ENCODE peak calls at places on chromosomes 3 and 15, in four cellular contexts. A is fibroblast of the aortic adventitia, X is fibroblast of lung, N is AG04449. Y is an unnamed sample.

GRCh38 chr15:86915811-86916331 is 836.2 kb downstream of the AGBL1 start:
- DNase-seq in A (peak; percentile 85), X (peak; percentile 72), N (peak; percentile 9), Y (peak; percentile 28)

GRCh38 chr3:15284121-15284889 is 48.1 kb downstream of the SH3BP5 start:
- DNase-seq in A (peak; percentile 52), X (no peak), N (no peak), Y (no peak)

GRCh38 chr15:82186161-82186560 is 76.4 kb downstream of the EFL1 start:
- DNase-seq in A (no peak), X (no peak), N (no peak), Y (no peak)

GRCh38 chr3:194081826-194082225 is 54.1 kb upstream of the HES1 start:
- DNase-seq in A (no peak), X (no peak), N (no peak), Y (no peak)

GRCh38 chr3:98259707-98260106 is 4.3 kb upstream of the OR5H6 start:
- DNase-seq in A (no peak), X (no peak), N (no peak), Y (no peak)

GRCh38 chr15:65804252-65804931 is 12.3 kb upstream of the DENND4A start:
- DNase-seq in A (peak; percentile 67), X (no peak), N (no peak), Y (no peak)

GRCh38 chr15:69462030-69462492 is 9.4 kb downstream of the RPLP1 start:
- DNase-seq in A (no peak), X (no peak), N (no peak), Y (no peak)

GRCh38 chr3:63910873-63911272 is 1.3 kb downstream of the SCAANT1 start:
- DNase-seq in A (peak; percentile 32), X (peak; percentile 44), N (no peak), Y (no peak)

GRCh38 chr3:177300039-177300833 is 103.0 kb upstream of the TBL1XR1 start:
- DNase-seq in A (peak; percentile 89), X (peak; percentile 78), N (no peak), Y (peak; percentile 49)

GRCh38 chr3:111351334-111351733 is 190.7 kb upstream of the CD96 start:
- DNase-seq in A (no peak), X (no peak), N (no peak), Y (no peak)

GRCh38 chr3:32384938-32385337 is 6.7 kb upstream of the CMTM7 start:
- DNase-seq in A (peak; percentile 59), X (peak; percentile 36), N (no peak), Y (no peak)

GRCh38 chr3:47266709-47267489 is 15.7 kb downstream of the KIF9 start:
- DNase-seq in A (peak; percentile 96), X (peak; percentile 94), N (peak; percentile 29), Y (peak; percentile 68)

GRCh38 chr15:58650102-58650501 is 99.4 kb downstream of the ADAM10 start:
- DNase-seq in A (no peak), X (no peak), N (no peak), Y (no peak)

GRCh38 chr3:150222646-150223045 is 185.5 kb upstream of the TSC22D2 start:
- DNase-seq in A (no peak), X (no peak), N (no peak), Y (no peak)

GRCh38 chr3:117435481-117435880 is 725.9 kb downstream of the TUSC7 start:
- DNase-seq in A (no peak), X (no peak), N (no peak), Y (no peak)

DNA sequence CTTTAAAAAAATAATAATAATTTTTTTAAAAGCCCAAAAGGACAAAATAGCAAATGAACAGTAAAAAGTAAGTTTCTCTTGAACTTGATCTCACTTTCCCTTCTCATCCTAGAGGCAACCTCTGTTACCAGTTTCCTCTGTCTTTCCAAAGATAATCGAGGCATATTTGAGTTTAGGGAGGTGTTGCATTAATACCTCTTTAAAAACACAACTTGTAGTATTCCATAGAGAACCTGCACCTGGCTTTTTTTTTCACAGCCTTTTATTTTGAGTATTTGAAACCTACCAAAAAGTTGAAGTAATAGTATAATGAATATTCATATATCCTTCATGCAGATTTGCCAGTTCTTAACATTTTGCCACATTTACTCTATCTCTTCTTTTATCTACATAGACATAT is 9.1 kb downstream of the CSK start:
- DNase-seq in A (no peak), X (no peak), N (no peak), Y (no peak)
- H3K4me3 ChIP-seq in A (no peak overlapping the region), X (no peak overlapping the region), N (no peak overlapping the region), Y (no peak overlapping the region)

DNA sequence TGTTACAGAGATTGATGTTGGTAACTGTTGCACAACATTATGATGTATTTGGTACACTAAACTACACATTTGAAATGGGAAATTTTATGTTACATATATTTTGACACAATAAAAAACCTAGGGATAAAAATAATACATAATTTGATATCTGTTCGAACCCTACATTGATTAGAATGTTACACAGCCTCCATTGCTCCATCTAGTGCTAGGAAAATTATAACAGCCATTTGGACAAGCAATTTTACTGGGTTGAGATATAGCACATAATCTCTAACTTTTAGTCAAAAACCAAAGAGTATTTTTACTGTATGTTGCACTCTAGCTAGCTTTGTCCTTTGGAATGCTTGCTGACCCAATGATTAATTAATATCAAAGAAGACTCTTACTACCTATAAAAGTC is 108.1 kb downstream of the LSAMP start:
- DNase-seq in A (no peak), X (no peak), N (no peak), Y (no peak)
- TF ChIP-seq CTCF in A (no peak), X (no peak), N (no peak), Y (peak; percentile 31)

GRCh38 chr15:91264651-91265351 is 164.7 kb downstream of the SV2B start:
- DNase-seq in A (no peak), X (no peak), N (no peak), Y (no peak)

GRCh38 chr15:91268510-91268909 is 168.5 kb downstream of the SV2B start:
- DNase-seq in A (no peak), X (no peak), N (no peak), Y (no peak)

GRCh38 chr15:91265431-91265940 is 165.4 kb downstream of the SV2B start:
- DNase-seq in A (no peak), X (no peak), N (no peak), Y (no peak)

GRCh38 chr15:91261345-91261744 is 161.3 kb downstream of the SV2B start:
- DNase-seq in A (no peak), X (no peak), N (no peak), Y (no peak)

DNA sequence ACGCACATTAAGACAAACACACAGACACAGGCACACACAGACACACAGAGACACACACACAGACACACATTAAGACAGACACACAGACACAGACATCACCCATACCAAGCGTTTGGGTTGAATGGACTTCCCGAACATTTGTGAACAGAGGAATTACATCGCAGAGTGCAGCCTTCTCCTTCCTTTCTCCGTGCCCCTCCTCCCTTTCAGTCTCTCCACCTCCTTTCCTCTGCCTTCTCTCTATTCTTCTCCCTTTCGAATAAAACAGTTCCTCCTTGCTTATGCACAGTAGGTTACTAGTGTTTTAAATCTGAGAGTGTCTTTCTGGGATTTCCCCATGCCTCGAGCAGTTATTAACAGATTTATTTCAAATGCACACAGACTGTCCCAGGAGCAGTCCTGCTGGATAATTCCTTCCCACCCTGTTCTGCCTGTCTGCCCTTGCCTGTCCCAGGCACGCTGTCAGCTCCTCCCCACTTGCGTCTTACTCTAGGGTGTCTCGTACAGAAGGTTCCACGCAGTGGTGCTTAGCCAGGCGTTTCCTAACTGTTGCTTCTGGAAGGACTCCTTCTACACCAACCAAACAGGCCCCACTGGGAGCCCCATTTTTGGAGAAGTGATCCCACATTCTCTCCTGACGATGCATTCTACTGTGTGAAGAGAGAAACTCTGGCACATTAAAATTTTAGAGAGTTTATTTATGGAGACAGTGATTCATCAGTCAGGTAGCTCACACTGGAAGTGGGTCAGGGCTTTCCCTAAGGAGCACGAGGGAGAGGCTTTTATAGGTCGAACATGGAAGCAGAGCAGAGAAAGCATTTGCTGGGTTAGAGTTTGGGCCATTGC is 163.8 kb downstream of the SV2B start:
- DNase-seq in A (peak; percentile 64), X (peak; percentile 33), N (no peak), Y (no peak)
- H3K4me3 ChIP-seq in A (peak overlapping the region; percentile 13), X (no peak overlapping the region), N (no peak overlapping the region), Y (no peak overlapping the region)

GRCh38 chr3:118636841-118637240 is 397.8 kb downstream of the IGSF11 start:
- DNase-seq in A (no peak), X (no peak), N (no peak), Y (no peak)
- TF ChIP-seq CTCF in A (no peak), X (no peak), N (peak; percentile 8), Y (peak; percentile 26)

GRCh38 chr15:92818658-92819311 is 81.3 kb upstream of the CHD2 start:
- DNase-seq in A (no peak), X (peak; percentile 28), N (no peak), Y (no peak)

GRCh38 chr15:92820233-92821021 is 79.7 kb upstream of the CHD2 start:
- DNase-seq in A (peak; percentile 86), X (peak; percentile 90), N (no peak), Y (peak; percentile 71)

GRCh38 chr15:92819312-92820232 is 80.6 kb upstream of the CHD2 start:
- DNase-seq in A (no peak), X (peak; percentile 35), N (no peak), Y (no peak)

GRCh38 chr15:92813440-92813839 is 86.7 kb upstream of the CHD2 start:
- DNase-seq in A (no peak), X (no peak), N (no peak), Y (no peak)

DNA sequence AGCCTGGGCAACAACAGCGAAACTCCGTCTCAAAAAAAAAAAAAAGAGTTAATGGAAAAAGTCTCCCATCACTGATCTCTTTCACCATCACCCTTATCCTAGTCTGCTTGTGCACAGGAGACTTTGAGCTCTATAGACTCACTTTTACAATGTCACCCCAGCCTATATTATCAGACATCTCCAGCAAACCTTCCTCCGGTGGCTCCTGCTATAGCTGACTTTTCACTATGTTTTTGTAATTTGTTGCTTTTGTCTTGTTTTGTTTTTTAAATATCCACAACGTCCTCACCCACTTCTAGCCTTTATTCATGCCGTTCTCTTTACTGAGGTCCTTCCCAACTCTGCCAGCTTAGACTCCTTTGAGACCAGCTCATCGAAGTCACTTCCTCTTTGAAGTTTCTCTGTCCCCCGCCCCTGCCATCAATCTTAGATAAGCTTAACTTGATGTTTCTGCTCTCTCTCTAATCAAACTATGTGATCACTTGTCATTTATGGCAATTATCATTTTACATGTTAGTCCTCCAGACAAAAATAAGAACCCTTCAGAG is 82.7 kb upstream of the CHD2 start:
- DNase-seq in A (no peak), X (peak; percentile 24), N (no peak), Y (no peak)
- H3K4me3 ChIP-seq in A (no peak overlapping the region), X (no peak overlapping the region), N (no peak overlapping the region), Y (no peak overlapping the region)

GRCh38 chr3:158908187-158908762 is 106.4 kb downstream of the MFSD1 start:
- DNase-seq in A (no peak), X (no peak), N (no peak), Y (no peak)
- TF ChIP-seq CTCF in A (peak; percentile 11), X (no peak), N (no peak), Y (no peak)

DNA sequence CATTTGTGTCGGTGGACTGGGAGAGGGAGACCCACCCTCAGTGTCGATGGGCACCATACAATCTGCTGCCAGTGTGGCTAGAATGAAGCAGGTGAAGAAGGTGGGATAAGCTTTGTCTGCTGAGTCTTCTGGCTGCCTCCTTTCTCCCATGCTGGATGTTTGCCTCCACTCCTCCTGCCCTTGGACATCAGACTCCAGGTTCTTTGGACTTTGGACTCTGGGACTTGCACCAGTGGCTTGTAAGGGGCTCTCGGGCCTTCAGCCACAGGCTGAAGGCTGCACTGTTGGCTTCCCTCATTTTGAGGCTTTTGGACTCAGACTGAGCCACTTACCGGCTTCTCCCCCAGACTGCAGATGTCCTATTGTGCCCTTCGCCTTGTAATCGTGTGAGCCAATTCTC is 23.6 kb upstream of the OSBPL11 start:
- DNase-seq in A (no peak), X (no peak), N (no peak), Y (no peak)
- H3K4me3 ChIP-seq in A (no peak overlapping the region), X (no peak overlapping the region), N (no peak overlapping the region), Y (no peak overlapping the region)

Y was measured in retinal pigment epithelial cell.